ENCODE peak calls at places on chromosome 10, in five cellular contexts. One of them, this sample, is unnamed.

GRCh38 chr10:125038637-125039036 is 96.7 kb downstream of the ZRANB1 start:
- DNase-seq in adrenal gland: no peak
- DNase-seq in H9: peak; percentile 66
- DNase-seq in endothelial cell of umbilical vein: no peak
- DNase-seq in fibroblast of villous mesenchyme: no peak
- DNase-seq in this sample: peak; percentile 79

GRCh38 chr10:110137142-110137545 is 70.3 kb upstream of the MXI1 start:
- DNase-seq in H9: no peak
- DNase-seq in adrenal gland: no peak
- DNase-seq in endothelial cell of umbilical vein: peak; percentile 74
- DNase-seq in fibroblast of villous mesenchyme: peak; percentile 85
- DNase-seq in this sample: no peak

GRCh38 chr10:125063256-125063945 is 97.0 kb downstream of the CTBP2 start:
- DNase-seq in H9: no peak
- DNase-seq in adrenal gland: no peak
- DNase-seq in endothelial cell of umbilical vein: no peak
- DNase-seq in fibroblast of villous mesenchyme: peak; percentile 96
- DNase-seq in this sample: no peak

GRCh38 chr10:101367569-101368453 is 13.8 kb downstream of the BTRC start:
- DNase-seq in H9: no peak
- DNase-seq in fibroblast of villous mesenchyme: no peak
- DNase-seq in endothelial cell of umbilical vein: peak; percentile 90
- DNase-seq in adrenal gland: no peak
- DNase-seq in this sample: no peak

GRCh38 chr10:7397049-7397448 is 13.8 kb downstream of the SFMBT2 start:
- DNase-seq in H9: no peak
- DNase-seq in adrenal gland: no peak
- DNase-seq in fibroblast of villous mesenchyme: peak; percentile 20
- DNase-seq in endothelial cell of umbilical vein: no peak
- DNase-seq in this sample: no peak

GRCh38 chr10:117541909-117542705 is 439 bp upstream of the EMX2 start:
- DNase-seq in endothelial cell of umbilical vein: no peak
- DNase-seq in H9: peak; percentile 92
- DNase-seq in fibroblast of villous mesenchyme: peak; percentile 96
- DNase-seq in adrenal gland: no peak
- DNase-seq in this sample: peak; percentile 46

GRCh38 chr10:63210611-63211196 is 77.6 kb downstream of the NRBF2 start:
- DNase-seq in adrenal gland: no peak
- DNase-seq in fibroblast of villous mesenchyme: peak; percentile 38
- DNase-seq in endothelial cell of umbilical vein: peak; percentile 86
- DNase-seq in H9: no peak
- DNase-seq in this sample: no peak

GRCh38 chr10:69222157-69223027 is 2.3 kb downstream of the HKDC1 start:
- DNase-seq in adrenal gland: no peak
- DNase-seq in fibroblast of villous mesenchyme: peak; percentile 88
- DNase-seq in H9: peak; percentile 68
- DNase-seq in endothelial cell of umbilical vein: peak; percentile 73
- DNase-seq in this sample: peak; percentile 90

GRCh38 chr10:22321156-22321711 is 335 bp downstream of the BMI1 start:
- DNase-seq in H9: peak; percentile 77
- DNase-seq in endothelial cell of umbilical vein: peak; percentile 67
- DNase-seq in fibroblast of villous mesenchyme: peak; percentile 74
- DNase-seq in adrenal gland: no peak
- DNase-seq in this sample: peak; percentile 80

GRCh38 chr10:86216886-86217285 is 149.7 kb downstream of the GRID1 start:
- DNase-seq in H9: no peak
- DNase-seq in adrenal gland: no peak
- DNase-seq in endothelial cell of umbilical vein: no peak
- DNase-seq in fibroblast of villous mesenchyme: no peak
- DNase-seq in this sample: no peak

GRCh38 chr10:124225029-124225467 is 131.7 kb upstream of the CHST15 start:
- DNase-seq in endothelial cell of umbilical vein: no peak
- DNase-seq in adrenal gland: no peak
- DNase-seq in fibroblast of villous mesenchyme: no peak
- DNase-seq in H9: no peak
- DNase-seq in this sample: no peak

DNA sequence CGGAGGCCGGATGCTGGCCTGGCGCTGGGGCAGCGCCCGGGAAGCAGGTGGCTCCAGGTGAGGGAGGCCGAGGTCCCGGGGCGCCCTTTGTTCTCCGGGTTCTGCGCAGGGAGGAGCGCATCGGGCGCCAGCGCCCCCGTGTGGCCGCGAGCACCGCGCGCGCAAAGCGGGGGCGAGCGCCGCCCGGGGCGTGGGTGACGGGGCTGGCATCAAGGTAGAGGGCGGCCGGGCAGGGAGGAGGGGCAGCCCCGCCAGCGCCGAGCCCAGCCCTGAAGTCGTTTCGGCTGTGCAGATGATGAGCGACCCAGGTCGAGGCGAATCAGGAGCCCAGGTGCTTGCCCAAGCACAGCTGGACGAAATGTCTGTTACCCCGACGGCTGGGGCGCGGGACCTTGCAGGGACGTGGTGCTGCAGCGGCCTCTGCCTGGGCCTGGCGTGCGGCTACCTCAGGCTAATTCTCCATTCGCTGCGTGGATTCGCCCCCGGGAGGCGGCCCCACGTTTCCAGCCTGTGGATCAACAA is 10.5 kb upstream of the FGFR2 start:
- DNase-seq in adrenal gland: peak; percentile 63
- DNase-seq in fibroblast of villous mesenchyme: no peak
- DNase-seq in endothelial cell of umbilical vein: peak; percentile 24
- DNase-seq in H9: peak; percentile 81
- DNase-seq in this sample: no peak
- TF ChIP-seq CTCF in adrenal gland: peak; percentile 46
- TF ChIP-seq CTCF in fibroblast of villous mesenchyme: peak; percentile 68
- TF ChIP-seq CTCF in endothelial cell of umbilical vein: peak; percentile 72
- TF ChIP-seq CTCF in H9: peak; percentile 99
- TF ChIP-seq CTCF in this sample: no peak

GRCh38 chr10:113958631-113959382 is 84.9 kb upstream of the ADRB1 start:
- DNase-seq in fibroblast of villous mesenchyme: peak; percentile 88
- DNase-seq in H9: no peak
- DNase-seq in adrenal gland: no peak
- DNase-seq in endothelial cell of umbilical vein: peak; percentile 14
- DNase-seq in this sample: peak; percentile 79

GRCh38 chr10:113950268-113950667 is 93.4 kb upstream of the ADRB1 start:
- DNase-seq in endothelial cell of umbilical vein: no peak
- DNase-seq in adrenal gland: no peak
- DNase-seq in H9: no peak
- DNase-seq in fibroblast of villous mesenchyme: no peak
- DNase-seq in this sample: no peak

GRCh38 chr10:113959383-113959760 is 84.3 kb upstream of the ADRB1 start:
- DNase-seq in endothelial cell of umbilical vein: no peak
- DNase-seq in H9: no peak
- DNase-seq in adrenal gland: no peak
- DNase-seq in fibroblast of villous mesenchyme: no peak
- DNase-seq in this sample: no peak

GRCh38 chr10:113957013-113957412 is 86.7 kb upstream of the ADRB1 start:
- DNase-seq in H9: no peak
- DNase-seq in endothelial cell of umbilical vein: peak; percentile 12
- DNase-seq in fibroblast of villous mesenchyme: peak; percentile 85
- DNase-seq in adrenal gland: no peak
- DNase-seq in this sample: no peak

GRCh38 chr10:113953505-113954272 is 90.0 kb upstream of the ADRB1 start:
- DNase-seq in endothelial cell of umbilical vein: no peak
- DNase-seq in fibroblast of villous mesenchyme: no peak
- DNase-seq in H9: no peak
- DNase-seq in adrenal gland: no peak
- DNase-seq in this sample: no peak
- TF ChIP-seq CTCF in endothelial cell of umbilical vein: peak; percentile 16
- TF ChIP-seq CTCF in fibroblast of villous mesenchyme: peak; percentile 25
- TF ChIP-seq CTCF in H9: peak; percentile 60
- TF ChIP-seq CTCF in adrenal gland: no peak
- TF ChIP-seq CTCF in this sample: peak; percentile 21

DNA sequence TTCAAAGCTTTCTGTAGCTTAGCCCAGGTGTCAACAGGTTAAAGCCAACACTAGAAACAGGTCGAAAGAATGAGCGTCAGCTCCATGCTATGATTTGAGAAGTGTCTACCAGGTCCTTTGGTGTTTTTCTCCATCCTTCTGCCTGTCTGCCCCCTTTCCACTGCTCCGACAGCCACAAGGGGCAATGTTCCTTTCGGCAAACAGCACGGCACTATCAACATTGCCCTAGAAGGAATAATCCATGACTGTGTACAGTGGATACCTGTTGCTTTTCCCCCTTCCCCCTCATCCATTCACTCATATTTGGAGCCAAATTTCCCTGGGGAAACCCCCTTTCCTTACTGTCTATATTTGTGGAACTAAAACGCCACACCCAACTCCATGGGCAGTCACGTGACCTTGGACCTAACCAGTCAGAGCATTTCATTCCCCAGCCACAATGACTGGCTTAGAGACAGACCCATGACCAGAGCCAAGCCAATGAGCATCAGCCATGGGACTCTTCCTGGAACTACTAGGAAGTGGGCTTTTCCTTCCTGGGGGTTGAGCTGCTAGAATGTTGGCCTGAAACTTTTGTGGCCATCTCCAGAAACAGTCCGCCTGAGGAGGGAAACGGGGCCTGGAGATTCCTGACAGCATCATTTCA is 51.5 kb downstream of the AFAP1L2 start:
- DNase-seq in endothelial cell of umbilical vein: no peak
- DNase-seq in fibroblast of villous mesenchyme: no peak
- DNase-seq in adrenal gland: no peak
- DNase-seq in H9: no peak
- DNase-seq in this sample: no peak
- TF ChIP-seq CTCF in endothelial cell of umbilical vein: no peak
- TF ChIP-seq CTCF in fibroblast of villous mesenchyme: no peak
- TF ChIP-seq CTCF in adrenal gland: no peak
- TF ChIP-seq CTCF in H9: peak; percentile 44
- TF ChIP-seq CTCF in this sample: no peak

GRCh38 chr10:14758994-14759664 is 15.6 kb downstream of the FAM107B start:
- DNase-seq in adrenal gland: no peak
- DNase-seq in H9: no peak
- DNase-seq in fibroblast of villous mesenchyme: no peak
- DNase-seq in endothelial cell of umbilical vein: no peak
- DNase-seq in this sample: no peak
- TF ChIP-seq CTCF in adrenal gland: peak; percentile 7
- TF ChIP-seq CTCF in H9: peak; percentile 35
- TF ChIP-seq CTCF in fibroblast of villous mesenchyme: no peak
- TF ChIP-seq CTCF in endothelial cell of umbilical vein: no peak
- TF ChIP-seq CTCF in this sample: no peak

GRCh38 chr10:48507933-48508830 is 96.7 kb downstream of the ARHGAP22 start:
- DNase-seq in endothelial cell of umbilical vein: peak; percentile 43
- DNase-seq in fibroblast of villous mesenchyme: no peak
- DNase-seq in adrenal gland: no peak
- DNase-seq in H9: peak; percentile 22
- DNase-seq in this sample: no peak

GRCh38 chr10:48509061-48509772 is 95.7 kb downstream of the ARHGAP22 start:
- DNase-seq in H9: no peak
- DNase-seq in adrenal gland: no peak
- DNase-seq in fibroblast of villous mesenchyme: no peak
- DNase-seq in endothelial cell of umbilical vein: no peak
- DNase-seq in this sample: no peak

GRCh38 chr10:48511855-48512191 is 93.0 kb downstream of the ARHGAP22 start:
- DNase-seq in endothelial cell of umbilical vein: no peak
- DNase-seq in fibroblast of villous mesenchyme: no peak
- DNase-seq in adrenal gland: no peak
- DNase-seq in H9: peak; percentile 19
- DNase-seq in this sample: no peak

GRCh38 chr10:48511066-48511854 is 93.6 kb downstream of the ARHGAP22 start:
- DNase-seq in fibroblast of villous mesenchyme: no peak
- DNase-seq in endothelial cell of umbilical vein: no peak
- DNase-seq in H9: peak; percentile 15
- DNase-seq in adrenal gland: no peak
- DNase-seq in this sample: no peak

GRCh38 chr10:48509974-48510692 is 94.7 kb downstream of the ARHGAP22 start:
- DNase-seq in H9: peak; percentile 38
- DNase-seq in endothelial cell of umbilical vein: peak; percentile 32
- DNase-seq in fibroblast of villous mesenchyme: peak; percentile 20
- DNase-seq in adrenal gland: no peak
- DNase-seq in this sample: peak; percentile 33
- TF ChIP-seq CTCF in H9: peak; percentile 63
- TF ChIP-seq CTCF in endothelial cell of umbilical vein: peak; percentile 50
- TF ChIP-seq CTCF in fibroblast of villous mesenchyme: peak; percentile 49
- TF ChIP-seq CTCF in adrenal gland: no peak
- TF ChIP-seq CTCF in this sample: no peak